ENCODE peak calls at places on chromosomes 13 and 19, in four cellular contexts. H, W, N and J are unnamed samples.

GRCh38 chr19:17779281-17779930 is 15.5 kb upstream of the B3GNT3 start:
- DNase-seq in H (no peak), W (peak), N (peak), J (peak)

GRCh38 chr19:38838986-38839761 is 7.6 kb upstream of the ECH1 start:
- DNase-seq in H (no peak), N (no peak), W (no peak), J (peak)

GRCh38 chr19:40217921-40218890 is at the start of gene TTC9B:
- DNase-seq in W (peak), N (no peak), H (no peak), J (peak)

GRCh38 chr19:17441241-17442135 is 7.0 kb downstream of the TMEM221 start:
- DNase-seq in W (peak), N (peak), H (no peak), J (no peak)

GRCh38 chr13:59744747-59745394 is 418.9 kb downstream of the DIAPH3 start:
- DNase-seq in H (no peak), W (peak), N (peak), J (no peak)

GRCh38 chr19:23999821-24000610 is 85.3 kb downstream of the ZNF726 start:
- DNase-seq in H (no peak), W (no peak), N (no peak), J (no peak)

GRCh38 chr13:45316996-45317395 is 24.0 kb downstream of the TPT1 start:
- DNase-seq in N (no peak), H (no peak), W (no peak), J (no peak)

GRCh38 chr19:15508035-15508710 is at the start of gene CYP4F22:
- DNase-seq in N (no peak), H (no peak), W (no peak), J (no peak)

GRCh38 chr13:76944457-76944856 is 3.9 kb upstream of the ACOD1 start:
- DNase-seq in N (no peak), W (peak), H (no peak), J (no peak)

GRCh38 chr13:92804346-92804745 is 422.3 kb upstream of the GPC6 start:
- DNase-seq in N (no peak), W (peak), H (no peak), J (no peak)

GRCh38 chr13:20968745-20969144 is 66.2 kb upstream of the XPO4 start:
- DNase-seq in N (peak), W (no peak), H (no peak), J (no peak)

GRCh38 chr13:34155931-34156607 is 338.1 kb downstream of the RFC3 start:
- DNase-seq in H (peak), N (peak), W (peak), J (peak)

GRCh38 chr19:33063356-33064116 is 1.2 kb downstream of the RHPN2 start:
- DNase-seq in N (no peak), H (peak), W (peak), J (peak)

GRCh38 chr13:98509271-98510155 is 67.4 kb downstream of the STK24 start:
- DNase-seq in W (peak), H (peak), N (peak), J (peak)

GRCh38 chr19:49718511-49718910 is 27.6 kb downstream of the CPT1C start:
- DNase-seq in N (peak), H (no peak), W (peak), J (no peak)

GRCh38 chr13:114146173-114146572 is 13.8 kb upstream of the RASA3 start:
- DNase-seq in H (no peak), W (no peak), N (no peak), J (no peak)

GRCh38 chr19:32977269-32977668 is 5.2 kb downstream of the FAAP24 start:
- DNase-seq in W (no peak), N (no peak), H (no peak), J (no peak)

GRCh38 chr19:3821857-3822364 is 35.7 kb upstream of the MATK start:
- DNase-seq in H (peak), W (peak), N (no peak), J (peak)

GRCh38 chr19:56141416-56141992 is 417 bp downstream of the ZNF444 start:
- DNase-seq in N (no peak), H (peak), W (peak), J (peak)

GRCh38 chr19:10269333-10270179 is 1.4 kb upstream of the ICAM1 start:
- DNase-seq in N (peak), W (peak), H (peak), J (peak)

GRCh38 chr13:98570929-98571372 is 6.0 kb downstream of the STK24 start:
- DNase-seq in N (peak), W (peak), H (peak), J (peak)

GRCh38 chr13:78689011-78689410 is 30.1 kb upstream of the OBI1 start:
- DNase-seq in H (peak), N (no peak), W (no peak), J (peak)

GRCh38 chr19:48798937-48799336 is 11.9 kb downstream of the BCAT2 start:
- DNase-seq in N (no peak), W (peak), H (no peak), J (no peak)

GRCh38 chr19:39645800-39646411 is 9.8 kb upstream of the LGALS16 start:
- DNase-seq in W (peak), H (peak), N (peak), J (peak)

GRCh38 chr19:4057913-4058695 is 8.6 kb downstream of the ZBTB7A start:
- DNase-seq in H (peak), N (peak), W (peak), J (peak)

GRCh38 chr13:97329331-97329730 is 104.6 kb upstream of the RAP2A start:
- DNase-seq in N (no peak), W (peak), H (no peak), J (no peak)

GRCh38 chr19:41646589-41647204 is 19.8 kb upstream of the CEACAM4 start:
- DNase-seq in W (no peak), H (no peak), N (no peak), J (no peak)

GRCh38 chr19:57473646-57474045 is 3.7 kb downstream of the ZNF772 start:
- DNase-seq in N (no peak), H (no peak), W (no peak), J (no peak)

GRCh38 chr13:80161896-80162295 is 179.0 kb downstream of the SPRY2 start:
- DNase-seq in W (no peak), H (no peak), N (no peak), J (no peak)

GRCh38 chr19:39156891-39157230 is 31.3 kb downstream of the PAK4 start:
- DNase-seq in W (no peak), N (no peak), H (no peak), J (no peak)

GRCh38 chr19:8589177-8589714 is 12.0 kb upstream of the MYO1F start:
- DNase-seq in N (no peak), W (no peak), H (no peak), J (no peak)

GRCh38 chr19:10637894-10638293 is 12.5 kb downstream of the SLC44A2 start:
- DNase-seq in N (no peak), H (no peak), W (no peak), J (no peak)

GRCh38 chr19:1079566-1080111 is 12.7 kb downstream of the ARHGAP45 start:
- DNase-seq in N (no peak), H (no peak), W (no peak), J (no peak)

GRCh38 chr13:106117035-106117434 is 418.4 kb downstream of the EFNB2 start:
- DNase-seq in H (no peak), N (no peak), W (peak), J (no peak)